ENCODE peak calls at places on chromosomes 16 and 17, in eight cellular contexts. F is heart left ventricle, C is upper lobe of left lung, D is neural progenitor cell, I is heart right ventricle, M is body of pancreas, K is A549, W is PC-9. G is an unnamed sample.

GRCh38 chr17:78675316-78675616 is 98.1 kb upstream of the DNAH17 start:
- DNase-seq in F (no peak), C (no peak), W (no peak), I (no peak), M (no peak), K (no peak), D (no peak), G (no peak)

GRCh38 chr17:50514936-50515702 is 6.9 kb downstream of the MYCBPAP start:
- DNase-seq in K (no peak), W (no peak), I (peak; percentile 38), D (peak; percentile 55), F (no peak), M (peak; percentile 64), C (no peak), G (no peak)

GRCh38 chr17:61393550-61393903 is 6.1 kb upstream of the TBX2 start:
- DNase-seq in C (no peak), K (no peak), F (no peak), W (no peak), I (no peak), M (no peak), D (no peak), G (no peak)

GRCh38 chr17:10713336-10713735 is 15.9 kb downstream of the ADPRM start:
- DNase-seq in W (no peak), C (no peak), F (no peak), D (no peak), K (no peak), I (no peak), M (no peak), G (no peak)

GRCh38 chr17:50679008-50679544 is 28.6 kb downstream of the ANKRD40 start:
- DNase-seq in M (no peak), W (no peak), F (no peak), I (no peak), D (no peak), C (no peak), K (no peak), G (no peak)

GRCh38 chr16:78402797-78403196 is 303.3 kb downstream of the WWOX start:
- DNase-seq in W (no peak), C (no peak), I (no peak), D (no peak), M (no peak), K (no peak), F (no peak), G (no peak)

GRCh38 chr17:33888455-33888854 is 366.6 kb upstream of the CCL2 start:
- DNase-seq in K (no peak), F (no peak), C (no peak), W (no peak), M (no peak), D (no peak), I (no peak), G (no peak)

GRCh38 chr16:4991754-4992153 is 33.6 kb downstream of the SEC14L5 start:
- DNase-seq in K (no peak), I (no peak), M (no peak), D (no peak), C (no peak), W (no peak), F (no peak), G (no peak)

GRCh38 chr16:9966569-9967157 is 215.6 kb downstream of the GRIN2A start:
- DNase-seq in W (peak; percentile 41), D (no peak), C (no peak), M (no peak), I (no peak), F (no peak), K (no peak), G (peak; percentile 34)

GRCh38 chr17:73650147-73650546 is 5.9 kb upstream of the SDK2 start:
- DNase-seq in F (no peak), D (peak; percentile 64), K (no peak), M (no peak), I (no peak), W (no peak), C (no peak), G (no peak)

GRCh38 chr17:78751447-78752067 is 30.5 kb downstream of the CYTH1 start:
- DNase-seq in F (no peak), D (no peak), W (no peak), K (no peak), C (no peak), M (no peak), I (no peak), G (no peak)

GRCh38 chr16:69078073-69078472 is 27.4 kb upstream of the HAS3 start:
- DNase-seq in D (peak; percentile 42), C (no peak), F (no peak), K (no peak), M (no peak), I (no peak), W (no peak), G (no peak)

GRCh38 chr16:19329932-19330331 is 44.4 kb downstream of the CLEC19A start:
- DNase-seq in W (peak; percentile 67), C (no peak), I (no peak), F (no peak), M (no peak), K (no peak), D (no peak), G (no peak)

GRCh38 chr17:35973333-35974260 is 7.7 kb downstream of the CCL16 start:
- DNase-seq in K (no peak), W (no peak), M (peak; percentile 31), C (no peak), I (no peak), D (no peak), F (peak; percentile 48), G (peak; percentile 36)

GRCh38 chr17:52388941-52389340 is 230.4 kb upstream of the CA10 start:
- DNase-seq in W (no peak), C (no peak), F (no peak), K (no peak), M (no peak), D (no peak), I (no peak), G (no peak)

GRCh38 chr16:14172200-14172805 is 101.2 kb downstream of the MRTFB start:
- DNase-seq in C (no peak), D (no peak), W (peak; percentile 77), K (no peak), M (no peak), F (no peak), I (no peak), G (no peak)

GRCh38 chr16:57637424-57637823 is 9.0 kb downstream of the ADGRG1 start:
- DNase-seq in M (no peak), F (no peak), C (peak; percentile 39), W (no peak), D (peak; percentile 68), I (peak; percentile 68), K (no peak), G (no peak)

GRCh38 chr16:88473666-88474534 is 20.8 kb downstream of the ZFPM1 start:
- DNase-seq in I (peak; percentile 78), K (no peak), W (no peak), M (peak; percentile 85), C (no peak), F (peak; percentile 78), D (no peak), G (no peak)

GRCh38 chr16:49701867-49702494 is 153.9 kb downstream of the ZNF423 start:
- DNase-seq in C (peak; percentile 26), M (peak; percentile 33), I (peak; percentile 70), F (peak; percentile 82), D (peak; percentile 90), W (no peak), K (no peak), G (no peak)

GRCh38 chr16:11729787-11730186 is 12.9 kb downstream of the TXNDC11 start:
- DNase-seq in F (no peak), M (no peak), C (peak; percentile 64), I (no peak), D (no peak), K (no peak), W (no peak), G (no peak)

DNA sequence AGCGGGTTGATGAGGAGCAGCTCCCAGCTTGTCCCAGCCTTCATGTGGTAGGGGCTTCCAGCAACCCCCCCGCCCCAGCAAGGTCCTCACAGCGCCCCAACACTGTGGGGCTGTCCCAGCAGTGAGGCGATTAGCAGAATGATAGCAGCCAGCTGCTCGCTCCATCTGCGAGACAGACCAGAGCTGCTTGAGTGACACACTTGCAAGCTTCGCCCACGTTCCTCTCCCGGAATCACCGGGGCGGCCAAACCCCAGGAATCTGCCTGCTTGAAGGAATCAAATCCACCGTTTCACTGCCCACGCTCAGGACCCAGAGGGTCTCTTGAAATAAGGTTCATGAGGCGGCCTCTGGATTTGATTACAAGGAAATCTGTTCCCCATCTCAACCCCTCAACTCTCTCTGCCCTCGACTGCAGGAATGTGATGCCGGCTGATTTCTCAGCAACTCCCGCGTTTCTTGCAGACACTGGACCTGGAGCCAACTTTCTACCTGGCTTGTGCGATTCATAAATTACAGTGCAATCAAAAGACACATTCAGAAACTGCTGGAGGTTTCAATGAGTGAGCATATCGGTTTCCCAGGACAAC is 356.0 kb downstream of the C16orf95 start:
- DNase-seq in M (no peak), F (no peak), C (no peak), W (no peak), I (no peak), K (no peak), D (no peak), G (peak; percentile 27)
- H3K4me3 ChIP-seq in M (no peak overlapping the region), F (no peak overlapping the region), C (no peak overlapping the region), W (no peak overlapping the region), I (no peak overlapping the region), K (no peak overlapping the region), D (no peak overlapping the region), G (no peak overlapping the region)

GRCh38 chr17:80272366-80272765 is 11.7 kb downstream of the RNF213 start:
- DNase-seq in C (no peak), W (no peak), F (no peak), K (no peak), I (no peak), M (no peak), D (no peak), G (no peak)
- H3K27ac ChIP-seq in C (no peak overlapping the region), W (no peak overlapping the region), F (no peak overlapping the region), K (no peak overlapping the region), I (no peak overlapping the region), M (no peak overlapping the region), D (no peak overlapping the region), G (no peak overlapping the region)

GRCh38 chr17:56679148-56679766 is 85.8 kb downstream of the NOG start:
- DNase-seq in W (no peak), F (no peak), I (no peak), C (no peak), M (no peak), K (peak; percentile 66), D (peak; percentile 69), G (no peak)
- TF ChIP-seq CTCF in W (peak; percentile 80), F (peak; percentile 41), I (peak; percentile 52), C (peak; percentile 49), M (peak; percentile 48), K (peak; percentile 66), D (peak; percentile 76), G (peak; percentile 76)

GRCh38 chr16:30474062-30474452 is 1.5 kb downstream of the ITGAL start:
- DNase-seq in F (no peak), C (no peak), K (no peak), D (no peak), I (peak; percentile 14), M (no peak), W (no peak), G (no peak)

GRCh38 chr16:30470170-30470512 is 2.4 kb upstream of the ITGAL start:
- DNase-seq in D (no peak), C (no peak), F (no peak), K (no peak), M (no peak), I (no peak), W (no peak), G (no peak)

GRCh38 chr16:30473231-30474061 is 904 bp downstream of the ITGAL start:
- DNase-seq in I (peak; percentile 15), K (no peak), M (peak; percentile 22), F (no peak), C (peak; percentile 48), D (no peak), W (no peak), G (no peak)

GRCh38 chr16:30472328-30472942 is at the start of gene ITGAL:
- DNase-seq in K (no peak), I (peak; percentile 35), C (peak; percentile 85), W (no peak), M (peak; percentile 65), F (peak; percentile 75), D (no peak), G (no peak)

GRCh38 chr16:30470632-30471007 is 1.9 kb upstream of the ITGAL start:
- DNase-seq in I (no peak), D (no peak), K (no peak), M (no peak), F (no peak), C (no peak), W (no peak), G (no peak)
- H3K4me3 ChIP-seq in I (no peak overlapping the region), D (no peak overlapping the region), K (no peak overlapping the region), M (no peak overlapping the region), F (no peak overlapping the region), C (no peak overlapping the region), W (no peak overlapping the region), G (no peak overlapping the region)

G was measured in brain microvascular endothelial cell.